ENCODE peak calls at places on chromosomes 12 and 14, in nine cellular contexts. G is neuronal stem cell; C is lower lobe of right lung; Z is HAP-1; L is pancreas; K is CD4-positive, CD25-positive, alpha-beta regulatory T cell; I is effector memory CD4-positive, alpha-beta T cell; X is breast epithelium; U is PC-3. V is an unnamed sample. For H3K27me3 and H3K36me3, the result is how much of the 10 kb centered on the place peaks cover.

GRCh38 chr12:117044311-117044710 is 54.9 kb downstream of the TESC start:
- DNase-seq in K (no peak), U (no peak), C (no peak), G (no peak), L (no peak), I (no peak), Z (no peak), X (no peak), V (no peak)

GRCh38 chr14:24692382-24693352 is 58.7 kb upstream of the GZMB start:
- DNase-seq in Z (no peak), K (no peak), U (no peak), C (no peak), G (no peak), X (no peak), L (no peak), I (peak), V (no peak)

GRCh38 chr14:32594766-32595165 is 265.7 kb downstream of the AKAP6 start:
- DNase-seq in C (no peak), U (peak), Z (no peak), K (no peak), I (no peak), L (no peak), G (no peak), X (no peak), V (no peak)

GRCh38 chr14:104318558-104319488 is 180.4 kb downstream of the KIF26A start:
- DNase-seq in C (peak), Z (no peak), K (no peak), G (no peak), U (no peak), I (no peak), L (no peak), X (no peak), V (peak)

GRCh38 chr12:28340261-28340660 is 150.0 kb downstream of the CCDC91 start:
- DNase-seq in I (no peak), L (no peak), K (no peak), C (no peak), G (no peak), X (no peak), Z (no peak), U (no peak), V (no peak)

GRCh38 chr14:90814806-90815566 is 1.2 kb downstream of the TTC7B start:
- DNase-seq in K (no peak), C (no peak), Z (no peak), L (no peak), U (no peak), I (no peak), G (no peak), X (no peak), V (peak)

GRCh38 chr12:131205534-131205933 is 251.8 kb downstream of the ADGRD1 start:
- DNase-seq in Z (no peak), C (no peak), L (no peak), G (no peak), K (no peak), X (peak), U (no peak), I (no peak), V (peak)

GRCh38 chr14:76958020-76958965 is 70.2 kb downstream of the IRF2BPL start:
- DNase-seq in K (no peak), L (no peak), I (no peak), Z (no peak), C (no peak), G (no peak), U (no peak), X (no peak), V (no peak)

GRCh38 chr12:65113621-65114035 is 7.5 kb downstream of the WIF1 start:
- DNase-seq in L (no peak), U (no peak), K (no peak), C (no peak), I (no peak), G (no peak), Z (no peak), X (no peak), V (no peak)

DNA sequence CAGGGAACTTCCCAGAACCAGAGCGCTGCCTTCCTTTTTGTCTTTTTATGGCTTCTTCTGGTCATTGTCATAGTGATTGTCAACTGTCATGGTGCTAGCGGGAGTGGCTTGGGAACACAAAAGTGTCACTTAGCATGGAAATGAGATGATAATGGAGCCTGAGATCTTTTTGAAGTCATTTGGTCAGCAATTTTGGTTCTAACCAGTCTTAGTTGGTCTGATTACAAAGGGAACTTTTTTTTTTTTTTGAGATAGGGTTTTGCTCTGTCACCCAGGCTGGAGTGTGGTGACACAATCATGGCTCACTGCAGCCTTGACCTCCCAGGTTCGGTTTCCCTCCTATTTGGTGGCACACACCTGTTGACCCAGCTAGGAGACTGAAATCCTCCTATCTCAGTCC is 62.6 kb upstream of the RPH3A start:
- DNase-seq in C (no peak), L (no peak), I (no peak), U (no peak), G (no peak), Z (no peak), X (no peak), K (no peak), V (no peak)
- H3K4me3 ChIP-seq in C (no peak), L (no peak), I (no peak), U (no peak), G (no peak), Z (no peak), X (no peak), K (no peak), V (no peak)

GRCh38 chr12:49338830-49339463 is 2.0 kb upstream of the C1QL4 start:
- DNase-seq in I (no peak), Z (no peak), C (no peak), L (no peak), U (no peak), G (no peak), K (no peak), X (no peak), V (no peak)
- H3K27me3 ChIP-seq in I (under half), Z (under half), C (half or more), L (under half), U (under half), G (half or more), K (under half), X (under half), V (half or more)

GRCh38 chr12:68349083-68349700 is 17.0 kb upstream of the MDM1 start:
- DNase-seq in U (no peak), C (no peak), K (no peak), L (no peak), I (no peak), Z (no peak), X (no peak), G (no peak), V (no peak)

GRCh38 chr12:68350753-68351152 is 18.6 kb upstream of the MDM1 start:
- DNase-seq in X (no peak), K (no peak), I (no peak), C (no peak), U (peak), Z (no peak), L (no peak), G (no peak), V (no peak)

GRCh38 chr12:68348419-68348818 is 16.3 kb upstream of the MDM1 start:
- DNase-seq in G (no peak), L (no peak), K (no peak), U (no peak), X (no peak), Z (no peak), I (no peak), C (no peak), V (no peak)

GRCh38 chr12:68349921-68350606 is 17.9 kb upstream of the MDM1 start:
- DNase-seq in Z (no peak), I (no peak), K (no peak), L (no peak), C (no peak), X (no peak), G (no peak), U (peak), V (no peak)

DNA sequence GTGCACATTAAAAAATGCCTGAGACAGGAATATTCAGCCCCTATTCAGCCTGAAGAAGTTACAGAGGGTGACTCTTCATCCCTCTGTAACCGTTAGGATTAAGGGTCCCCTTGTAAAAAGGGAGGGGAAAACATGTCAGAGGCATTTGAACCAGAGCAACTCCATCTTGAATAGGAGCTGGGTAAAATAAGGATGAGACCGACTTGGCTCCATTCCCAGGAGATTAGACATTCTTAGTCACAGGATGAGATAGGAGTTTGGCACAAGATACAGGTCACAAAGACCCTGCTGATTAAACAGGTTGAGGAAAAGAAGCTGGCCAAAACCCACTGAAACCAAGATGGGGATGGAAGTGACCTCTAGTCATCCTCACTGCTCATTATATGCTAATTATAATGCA is 19.9 kb upstream of the MDM1 start:
- DNase-seq in K (no peak), X (no peak), G (no peak), I (no peak), L (no peak), Z (no peak), U (peak), C (no peak), V (no peak)
- H3K36me3 ChIP-seq in K (under half), X (under half), G (under half), I (under half), L (under half), Z (under half), U (under half), C (under half), V (under half)

DNA sequence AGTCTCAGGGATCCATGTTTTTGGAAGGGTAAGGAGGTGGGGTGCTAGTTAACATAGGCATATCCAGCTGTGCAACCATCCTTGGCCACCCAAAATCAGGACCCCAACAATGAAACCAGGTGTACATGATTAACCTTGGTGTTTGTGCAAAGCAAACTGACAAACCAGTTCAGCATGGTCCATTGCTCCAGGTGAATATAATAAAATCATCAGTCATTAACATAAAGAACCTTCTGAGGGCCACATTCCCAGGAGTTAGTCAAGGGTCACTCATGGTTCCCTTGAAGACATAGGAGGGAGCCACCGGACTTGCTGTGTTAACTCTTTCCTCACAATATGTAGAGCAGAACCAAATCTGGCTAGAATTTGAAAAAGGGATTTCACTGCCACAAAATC is 17.8 kb downstream of the SLC38A2 start:
- DNase-seq in I (no peak), Z (no peak), U (no peak), X (no peak), L (no peak), K (no peak), C (no peak), G (no peak), V (no peak)
- H3K4me3 ChIP-seq in I (no peak), Z (no peak), U (no peak), X (no peak), L (no peak), K (no peak), C (no peak), G (no peak), V (no peak)

GRCh38 chr12:52010692-52011601 is 4.2 kb downstream of the TAMALIN start:
- DNase-seq in K (no peak), X (no peak), U (no peak), I (no peak), G (no peak), Z (no peak), L (peak), C (no peak), V (peak)

GRCh38 chr12:52007982-52008510 is 1.3 kb downstream of the TAMALIN start:
- DNase-seq in Z (no peak), U (no peak), L (peak), I (no peak), K (no peak), G (no peak), C (no peak), X (no peak), V (peak)

GRCh38 chr12:52009081-52009751 is 2.5 kb downstream of the TAMALIN start:
- DNase-seq in I (no peak), Z (no peak), C (no peak), X (no peak), G (no peak), L (peak), U (no peak), K (no peak), V (peak)

GRCh38 chr12:52011602-52012214 is 5.0 kb downstream of the TAMALIN start:
- DNase-seq in X (no peak), C (no peak), Z (no peak), K (no peak), G (no peak), L (no peak), I (no peak), U (no peak), V (no peak)

DNA sequence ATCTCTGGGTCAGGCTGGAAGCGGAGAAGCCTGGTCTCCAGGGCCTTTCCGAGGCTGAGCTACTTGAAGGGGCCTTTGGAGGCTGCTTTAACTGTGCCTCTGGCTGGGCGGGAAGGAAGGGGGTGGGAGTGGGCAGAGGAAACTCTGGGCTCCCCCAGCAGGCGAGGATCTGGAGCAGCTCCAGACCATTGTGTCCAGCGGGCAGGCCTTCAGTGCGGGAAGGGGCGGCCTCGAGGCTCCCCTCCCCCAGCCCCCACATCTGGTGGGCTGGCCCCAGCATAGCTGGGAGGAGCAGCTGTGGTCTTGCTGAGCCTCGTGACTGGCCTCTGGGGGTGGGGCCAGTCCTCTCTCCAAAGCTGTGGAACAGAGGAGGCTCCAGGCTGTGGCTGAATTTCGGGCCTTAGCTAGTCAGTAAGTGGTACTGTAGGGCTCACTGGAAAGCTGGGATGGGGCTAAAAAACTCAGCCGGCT is 3.4 kb downstream of the TAMALIN start:
- DNase-seq in C (peak), Z (peak), U (no peak), G (peak), X (peak), I (no peak), L (peak), K (no peak), V (peak)
- H3K27me3 ChIP-seq in C (under half), Z (under half), U (under half), G (under half), X (under half), I (under half), L (under half), K (under half), V (half or more)

GRCh38 chr14:52879958-52880357 is 70.9 kb downstream of the FERMT2 start:
- DNase-seq in C (no peak), K (no peak), L (no peak), I (no peak), Z (no peak), X (no peak), U (peak), G (no peak), V (no peak)
- H3K36me3 ChIP-seq in C (under half), K (under half), L (under half), I (under half), Z (under half), X (under half), U (under half), G (half or more), V (under half)

GRCh38 chr12:109153711-109154434 is 37.5 kb downstream of the ACACB start:
- DNase-seq in L (peak), X (no peak), G (peak), I (no peak), C (no peak), Z (peak), U (no peak), K (no peak), V (peak)
- H3K4me3 ChIP-seq in L (no peak), X (peak), G (peak), I (peak), C (peak), Z (peak), U (peak), K (peak), V (peak)

GRCh38 chr14:68561531-68562007 is 231.3 kb downstream of the ZFP36L1 start:
- DNase-seq in L (no peak), G (no peak), Z (no peak), I (no peak), U (no peak), X (no peak), C (no peak), K (no peak), V (no peak)

GRCh38 chr14:68558096-68558495 is 234.8 kb downstream of the ZFP36L1 start:
- DNase-seq in C (no peak), X (no peak), I (no peak), G (no peak), L (no peak), Z (no peak), K (no peak), U (no peak), V (no peak)

GRCh38 chr14:68562911-68563255 is 230.0 kb downstream of the ZFP36L1 start:
- DNase-seq in L (no peak), I (no peak), K (no peak), G (no peak), X (no peak), C (no peak), Z (no peak), U (no peak), V (no peak)

GRCh38 chr14:68557648-68558047 is 235.2 kb downstream of the ZFP36L1 start:
- DNase-seq in G (no peak), L (no peak), K (no peak), U (no peak), I (no peak), X (no peak), C (no peak), Z (no peak), V (no peak)

GRCh38 chr14:68559949-68560348 is 232.9 kb downstream of the ZFP36L1 start:
- DNase-seq in U (no peak), Z (no peak), K (no peak), G (no peak), I (no peak), X (no peak), C (no peak), L (no peak), V (no peak)
- H3K27me3 ChIP-seq in U (under half), Z (under half), K (under half), G (under half), I (under half), X (under half), C (under half), L (under half), V (under half)

V was measured in H7.